ENCODE peak calls at places on chromosomes 12 and 14, in four cellular contexts. H is K562, R is psoas muscle, P is ovary. V is an unnamed sample.

GRCh38 chr14:104688755-104689619 is at the start of gene INF2:
- DNase-seq in R (peak; percentile 70), H (peak; percentile 91), P (peak; percentile 68), V (peak; percentile 80)

GRCh38 chr14:73457050-73457934 is 1.1 kb downstream of the NUMB start:
- DNase-seq in P (no peak), H (peak; percentile 4), R (peak; percentile 25), V (no peak)

GRCh38 chr12:132718644-132719043 is 8.0 kb downstream of the PGAM5 start:
- DNase-seq in P (no peak), R (no peak), H (no peak), V (no peak)

GRCh38 chr12:115204957-115205754 is 521.2 kb upstream of the TBX3 start:
- DNase-seq in R (no peak), H (no peak), P (peak; percentile 21), V (no peak)

GRCh38 chr14:88420187-88420586 is 34.7 kb downstream of the SPATA7 start:
- DNase-seq in H (no peak), R (no peak), P (no peak), V (no peak)

GRCh38 chr12:49627752-49628360 is 4.5 kb downstream of the PRPF40B start:
- DNase-seq in R (no peak), H (no peak), P (no peak), V (no peak)

GRCh38 chr12:109836916-109837315 is 3.7 kb upstream of the TRPV4 start:
- DNase-seq in P (no peak), R (no peak), H (no peak), V (no peak)

GRCh38 chr14:96165493-96166474 is 38.9 kb upstream of the BDKRB2 start:
- DNase-seq in R (no peak), H (no peak), P (no peak), V (peak; percentile 26)

GRCh38 chr12:109804820-109805761 is 28.1 kb downstream of the TRPV4 start:
- DNase-seq in P (peak; percentile 62), H (peak; percentile 90), R (peak; percentile 68), V (peak; percentile 72)

GRCh38 chr12:8742501-8742900 is 44.7 kb downstream of the RIMKLB start:
- DNase-seq in H (no peak), P (no peak), R (no peak), V (no peak)

GRCh38 chr14:97179573-97179972 is 382.4 kb downstream of the VRK1 start:
- DNase-seq in H (no peak), R (no peak), P (no peak), V (no peak)

GRCh38 chr12:49057888-49058287 is 2.7 kb downstream of the KMT2D start:
- DNase-seq in H (no peak), R (no peak), P (no peak), V (no peak)

GRCh38 chr14:63510538-63510937 is 32.6 kb downstream of the PPP2R5E start:
- DNase-seq in H (no peak), R (no peak), P (no peak), V (no peak)

GRCh38 chr12:19245656-19246055 is 116.1 kb downstream of the PLEKHA5 start:
- DNase-seq in H (no peak), P (no peak), R (no peak), V (no peak)

GRCh38 chr12:6234214-6234613 is 34.0 kb downstream of the CD9 start:
- DNase-seq in R (no peak), H (no peak), P (no peak), V (no peak)

GRCh38 chr12:110689601-110690430 is 901 bp upstream of the HVCN1 start:
- DNase-seq in H (peak; percentile 38), R (peak; percentile 40), P (peak; percentile 47), V (peak; percentile 51)

GRCh38 chr12:13000935-13001724 is 1.1 kb upstream of the HEBP1 start:
- DNase-seq in H (peak; percentile 46), R (peak; percentile 58), P (peak; percentile 75), V (peak; percentile 46)

GRCh38 chr12:47846294-47846996 is 26.7 kb upstream of the HDAC7 start:
- DNase-seq in P (no peak), R (no peak), H (no peak), V (no peak)

GRCh38 chr12:112826011-112826410 is 34.5 kb downstream of the RPH3A start:
- DNase-seq in H (no peak), P (no peak), R (no peak), V (no peak)

GRCh38 chr12:62841841-62842240 is 93.1 kb downstream of the PPM1H start:
- DNase-seq in R (no peak), P (no peak), H (no peak), V (no peak)

GRCh38 chr12:19970116-19970515 is 398.2 kb upstream of the PDE3A start:
- DNase-seq in H (no peak), P (no peak), R (no peak), V (no peak)

GRCh38 chr12:51689972-51690371 is 98.9 kb downstream of the SCN8A start:
- DNase-seq in P (no peak), H (no peak), R (no peak), V (no peak)

GRCh38 chr12:49041881-49042484 is 18.6 kb downstream of the KMT2D start:
- DNase-seq in P (peak; percentile 31), H (no peak), R (no peak), V (no peak)

GRCh38 chr12:13537623-13538022 is 341.1 kb downstream of the EMP1 start:
- DNase-seq in P (no peak), R (no peak), H (no peak), V (no peak)

GRCh38 chr12:115010324-115010995 is 326.5 kb upstream of the TBX3 start:
- DNase-seq in H (no peak), R (no peak), P (no peak), V (no peak)

GRCh38 chr12:10554228-10554970 is 48.7 kb downstream of the EIF2S3B start:
- DNase-seq in P (no peak), H (no peak), R (no peak), V (no peak)

GRCh38 chr14:104425763-104426691 is 153.5 kb upstream of the C14orf180 start:
- DNase-seq in R (no peak), H (no peak), P (peak; percentile 17), V (no peak)

GRCh38 chr12:23576372-23576771 is 373.1 kb downstream of the SOX5 start:
- DNase-seq in R (no peak), H (no peak), P (no peak), V (no peak)

GRCh38 chr14:50947446-50947845 is 3.2 kb upstream of the PYGL start:
- DNase-seq in P (no peak), H (no peak), R (no peak), V (no peak)

GRCh38 chr12:46343122-46343852 is 29.3 kb downstream of the SLC38A2 start:
- DNase-seq in P (no peak), R (no peak), H (no peak), V (no peak)

GRCh38 chr12:25926536-25926935 is 31.9 kb upstream of the RASSF8 start:
- DNase-seq in R (no peak), P (no peak), H (no peak), V (no peak)

GRCh38 chr12:75724913-75725312 is 213.5 kb upstream of the KRR1 start:
- DNase-seq in H (no peak), R (no peak), P (no peak), V (no peak)

GRCh38 chr14:54343276-54344121 is 53.3 kb upstream of the CDKN3 start:
- DNase-seq in P (no peak), H (no peak), R (no peak), V (no peak)

GRCh38 chr12:52056801-52057613 is 5.8 kb downstream of the NR4A1 start:
- DNase-seq in P (peak; percentile 67), H (no peak), R (no peak), V (peak; percentile 44)

GRCh38 chr14:44914849-44915248 is 46.9 kb downstream of the KLHL28 start:
- DNase-seq in R (no peak), H (no peak), P (no peak), V (no peak)

GRCh38 chr12:46430340-46430948 is 57.9 kb upstream of the SLC38A2 start:
- DNase-seq in R (no peak), H (peak; percentile 31), P (no peak), V (no peak)

DNA sequence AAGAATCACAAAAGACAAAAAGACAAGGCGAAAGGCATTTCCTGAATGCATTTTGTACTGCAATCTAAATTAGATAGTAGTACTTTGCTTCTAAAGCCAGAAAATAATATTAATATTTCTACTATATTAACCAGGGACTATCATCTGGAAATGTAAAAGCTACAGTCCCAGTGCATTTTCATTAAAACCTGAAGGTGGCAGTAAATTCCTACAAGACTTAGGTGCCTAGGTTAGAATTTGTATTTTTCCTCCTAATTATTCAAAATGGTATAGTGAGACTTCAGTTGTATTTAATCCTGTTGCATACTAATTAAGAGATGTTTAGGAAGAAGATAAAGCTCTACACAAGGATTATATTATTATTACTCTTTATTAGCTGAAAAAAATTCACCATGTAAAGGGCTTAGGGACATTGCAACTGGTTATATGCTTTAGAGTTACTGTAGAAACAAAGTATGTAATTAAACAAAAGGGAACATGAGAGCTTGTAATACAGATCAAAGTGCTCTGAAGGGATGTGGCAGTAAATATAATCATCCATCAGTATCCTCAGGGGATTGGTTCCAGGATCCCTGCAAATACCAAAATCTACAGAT is 53.6 kb downstream of the BRMS1L start:
- DNase-seq in P (no peak), R (no peak), H (no peak), V (no peak)
- TF ChIP-seq CTCF in P (no peak), R (peak; percentile 24), H (peak; percentile 20), V (peak; percentile 43)

GRCh38 chr14:48027115-48027514 is 351.7 kb upstream of the MDGA2 start:
- DNase-seq in P (no peak), H (no peak), R (no peak), V (no peak)

DNA sequence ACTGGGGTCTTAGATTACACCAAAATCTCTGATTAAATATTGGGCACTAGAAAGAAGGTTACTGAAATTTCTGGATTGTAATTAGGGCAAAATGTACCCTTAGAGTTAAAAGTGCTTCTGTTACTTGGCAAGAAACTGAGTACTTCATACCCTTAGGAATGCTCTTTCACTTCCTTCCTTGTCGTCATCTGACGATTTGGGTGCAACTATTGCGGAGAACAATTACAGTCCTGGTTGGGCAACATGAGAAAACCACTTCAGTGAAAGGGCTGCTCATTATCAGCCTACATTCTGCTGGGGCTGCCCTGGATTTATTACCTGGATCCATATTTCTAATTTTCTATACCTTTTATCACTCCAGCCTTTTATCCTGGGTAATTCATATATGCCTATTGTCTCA is 348.5 kb upstream of the MDGA2 start:
- DNase-seq in H (no peak), P (no peak), R (no peak), V (no peak)
- H3K9me3 ChIP-seq in H (no peaks in the 10 kb centered on the region), P (no peaks in the 10 kb centered on the region), R (no peaks in the 10 kb centered on the region), V (no peaks in the 10 kb centered on the region)

GRCh38 chr14:100135784-100136183 is 23.7 kb downstream of the DEGS2 start:
- DNase-seq in H (no peak), R (no peak), P (no peak), V (no peak)
- TF ChIP-seq CTCF in H (no peak), R (no peak), P (no peak), V (no peak)

GRCh38 chr14:99015833-99016232 is 256.2 kb downstream of the BCL11B start:
- DNase-seq in R (no peak), H (no peak), P (no peak), V (no peak)
- H3K9me3 ChIP-seq in R (peaks cover 2% of the 10 kb centered on the region), H (no peaks in the 10 kb centered on the region), P (no peaks in the 10 kb centered on the region), V (no peaks in the 10 kb centered on the region)

V was measured in transverse colon.